ENCODE peak calls at places on chromosomes 12 and 14, in four cellular contexts. P is left lung, X is lung, K is cardiac muscle cell. R is an unnamed sample.
A peak's percentile ranks its signal among the peaks of the same experiment; 100 is the strongest.

GRCh38 chr14:32757568-32757967 is 181.1 kb upstream of the NPAS3 start:
- DNase-seq in K (no peak), X (no peak), P (no peak), R (no peak)

GRCh38 chr14:83425138-83425537 is 1891.5 kb upstream of the SEL1L start:
- DNase-seq in X (no peak), P (no peak), K (no peak), R (peak; percentile 63)

GRCh38 chr12:50241178-50241577 is 42.1 kb downstream of the LIMA1 start:
- DNase-seq in P (no peak), K (no peak), X (no peak), R (peak; percentile 60)

GRCh38 chr14:105204206-105204930 is 23.3 kb upstream of the NUDT14 start:
- DNase-seq in X (peak; percentile 83), K (no peak), P (peak; percentile 85), R (no peak)

GRCh38 chr14:72120315-72120714 is 188.1 kb downstream of the RGS6 start:
- DNase-seq in X (no peak), P (no peak), K (no peak), R (no peak)

GRCh38 chr12:5260591-5261086 is 171.3 kb upstream of the NTF3 start:
- DNase-seq in P (no peak), X (no peak), K (no peak), R (no peak)

GRCh38 chr12:63948211-63948610 is 103.7 kb downstream of the SRGAP1 start:
- DNase-seq in P (no peak), K (no peak), X (no peak), R (peak; percentile 18)

GRCh38 chr12:85179680-85180300 is 100.2 kb upstream of the ALX1 start:
- DNase-seq in P (no peak), X (no peak), K (no peak), R (peak; percentile 76)

GRCh38 chr14:56474419-56475022 is 105.1 kb upstream of the TMEM260 start:
- DNase-seq in K (peak; percentile 67), X (no peak), P (no peak), R (peak; percentile 63)

GRCh38 chr12:32502693-32503510 is 103.5 kb downstream of the FGD4 start:
- DNase-seq in K (no peak), P (no peak), X (peak; percentile 53), R (peak; percentile 93)

GRCh38 chr12:32507559-32508276 is 108.4 kb downstream of the FGD4 start:
- DNase-seq in P (no peak), K (no peak), X (no peak), R (no peak)

GRCh38 chr12:32505546-32505945 is 106.2 kb downstream of the FGD4 start:
- DNase-seq in P (no peak), X (no peak), K (no peak), R (no peak)

GRCh38 chr12:32504626-32505025 is 105.3 kb downstream of the FGD4 start:
- DNase-seq in X (no peak), K (no peak), P (no peak), R (no peak)

DNA sequence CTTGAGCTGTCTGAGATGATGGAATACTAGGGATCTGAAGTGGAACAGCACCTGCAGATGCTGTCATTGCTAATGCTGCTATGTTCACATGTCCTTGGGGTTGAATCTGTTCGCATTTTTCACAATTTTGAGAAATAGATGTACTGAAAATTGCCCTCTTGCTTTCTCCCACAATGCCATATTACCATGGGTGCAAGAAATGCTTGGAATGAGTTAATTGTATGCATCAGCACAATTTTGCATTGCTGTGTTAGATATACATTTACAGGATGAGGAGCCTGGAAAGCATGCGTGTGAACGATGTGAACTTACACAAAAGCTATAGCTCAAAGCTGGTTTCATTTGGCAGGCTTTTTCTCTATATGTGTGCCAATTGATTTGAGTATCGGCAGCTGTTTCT is 105.7 kb downstream of the FGD4 start:
- DNase-seq in K (no peak), P (no peak), X (no peak), R (no peak)
- H3K4me3 ChIP-seq in K (no peak overlapping the region), P (no peak overlapping the region), X (no peak overlapping the region), R (no peak overlapping the region)

GRCh38 chr12:48937170-48937569 is 11.9 kb upstream of the FKBP11 start:
- DNase-seq in P (peak; percentile 26), X (no peak), K (no peak), R (peak; percentile 6)
- TF ChIP-seq CTCF in P (no peak), X (no peak), K (peak; percentile 17), R (peak; percentile 49)

GRCh38 chr12:48966177-48966890 is 5.2 kb downstream of the WNT10B start:
- DNase-seq in X (no peak), K (no peak), P (no peak), R (no peak)
- H3K4me3 ChIP-seq in X (no peak overlapping the region), K (no peak overlapping the region), P (no peak overlapping the region), R (no peak overlapping the region)

DNA sequence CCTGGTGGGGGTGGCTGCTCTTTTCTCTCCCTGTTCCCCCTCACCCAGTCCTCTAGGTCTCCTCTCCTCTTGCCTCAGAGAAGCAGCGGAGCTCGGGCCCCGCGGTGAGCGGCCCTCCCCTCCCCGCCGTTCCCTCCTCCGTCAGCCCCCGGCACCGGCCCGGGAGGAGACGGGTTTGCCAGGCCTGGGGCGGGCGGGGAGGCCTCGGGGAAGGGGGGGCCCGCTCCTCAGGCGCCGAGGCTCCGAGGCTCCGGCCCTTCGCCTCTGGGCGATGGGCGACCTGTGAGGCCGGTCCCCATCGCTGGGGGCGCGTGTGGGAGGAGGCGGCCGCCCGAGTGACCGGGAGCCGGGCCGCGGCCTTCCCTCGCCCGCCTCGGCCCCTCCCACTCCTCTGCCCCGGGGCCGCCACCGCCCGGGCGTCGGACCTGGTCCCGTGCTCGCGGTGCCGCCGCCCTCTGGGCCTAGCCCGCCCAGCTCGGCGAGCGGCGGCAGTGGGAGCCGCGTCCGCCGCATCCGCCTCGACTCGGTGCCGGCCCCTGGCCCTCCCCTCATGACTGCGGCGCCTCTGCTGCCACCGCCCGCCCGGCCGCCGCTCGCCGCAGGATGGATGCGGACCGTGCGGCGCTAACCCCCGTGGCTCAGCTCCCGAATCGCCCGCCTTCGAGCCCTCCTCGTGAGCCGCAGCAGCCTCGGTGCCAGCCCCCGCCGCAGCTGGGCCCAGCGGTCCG is 458 bp downstream of the WNK1 start:
- DNase-seq in X (peak; percentile 54), P (peak; percentile 52), K (peak; percentile 78), R (peak; percentile 38)
- TF ChIP-seq CTCF in X (no peak), P (peak; percentile 19), K (no peak), R (no peak)

DNA sequence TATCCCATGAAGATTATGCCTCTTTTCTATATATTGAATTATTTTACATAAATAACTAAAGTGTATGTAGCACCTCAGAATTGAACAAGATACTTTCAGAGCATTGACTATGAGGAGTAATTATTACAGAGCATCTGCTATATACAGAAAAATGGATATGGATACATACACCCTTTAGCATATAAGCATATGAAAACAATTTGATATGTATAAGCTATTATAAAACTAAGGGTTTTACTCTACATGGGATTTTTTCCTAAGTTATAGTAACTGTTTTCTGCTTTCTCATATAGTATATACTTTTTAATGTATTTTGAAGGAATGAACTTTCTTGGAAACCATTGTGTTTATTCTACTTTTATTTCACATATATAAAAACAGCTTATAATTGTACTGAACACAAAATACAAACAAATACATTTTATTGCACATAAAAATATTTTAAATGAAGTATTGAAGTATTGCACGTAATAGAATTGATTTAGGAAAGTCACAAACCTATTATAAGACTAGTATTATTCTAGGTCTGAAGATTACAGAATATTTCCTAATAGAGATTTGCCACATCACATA is 8.5 kb downstream of the CD69 start:
- DNase-seq in X (no peak), K (no peak), P (no peak), R (no peak)
- H3K4me3 ChIP-seq in X (no peak overlapping the region), K (no peak overlapping the region), P (no peak overlapping the region), R (no peak overlapping the region)

GRCh38 chr14:89013098-89013504 is 188.7 kb downstream of the TTC8 start:
- DNase-seq in K (peak; percentile 11), X (peak; percentile 38), P (no peak), R (peak; percentile 56)

GRCh38 chr14:89013698-89014569 is 189.5 kb downstream of the TTC8 start:
- DNase-seq in K (no peak), P (no peak), X (no peak), R (no peak)

GRCh38 chr14:89017417-89017816 is 193.0 kb downstream of the TTC8 start:
- DNase-seq in X (no peak), K (no peak), P (no peak), R (no peak)

GRCh38 chr14:89014570-89014847 is 190.1 kb downstream of the TTC8 start:
- DNase-seq in X (no peak), K (no peak), P (no peak), R (no peak)

GRCh38 chr14:89015016-89015415 is 190.6 kb downstream of the TTC8 start:
- DNase-seq in X (no peak), P (no peak), K (no peak), R (peak; percentile 28)
- TF ChIP-seq CTCF in X (no peak), P (no peak), K (peak; percentile 32), R (peak; percentile 49)

GRCh38 chr12:102680296-102680695 is 199.9 kb upstream of the IGF1 start:
- DNase-seq in K (no peak), P (no peak), X (no peak), R (no peak)
- H3K4me3 ChIP-seq in K (no peak overlapping the region), P (no peak overlapping the region), X (no peak overlapping the region), R (no peak overlapping the region)

GRCh38 chr12:108613548-108613947 is 15.7 kb upstream of the TMEM119 start:
- DNase-seq in X (no peak), P (peak; percentile 55), K (no peak), R (no peak)

GRCh38 chr12:108610336-108610815 is 12.5 kb upstream of the TMEM119 start:
- DNase-seq in X (no peak), P (no peak), K (no peak), R (no peak)

GRCh38 chr12:108612788-108613282 is 15.0 kb upstream of the TMEM119 start:
- DNase-seq in P (no peak), X (no peak), K (no peak), R (peak; percentile 54)

GRCh38 chr12:108610856-108611605 is 13.1 kb upstream of the TMEM119 start:
- DNase-seq in K (no peak), P (no peak), X (no peak), R (no peak)

GRCh38 chr12:108611884-108612415 is 14.1 kb upstream of the TMEM119 start:
- DNase-seq in P (no peak), K (no peak), X (no peak), R (peak; percentile 72)
- TF ChIP-seq CTCF in P (peak; percentile 37), K (peak; percentile 54), X (peak; percentile 32), R (peak; percentile 62)